ENCODE peak calls at places on chromosomes 5 and 9, in seven cellular contexts. One of them, this sample, is unnamed.

GRCh38 chr9:7129391-7129790 is 371.6 kb downstream of the KDM4C start:
- DNase-seq in fibroblast of pulmonary artery: no peak
- DNase-seq in WTC11: no peak
- DNase-seq in GM23338: peak; percentile 37
- DNase-seq in ovary: no peak
- DNase-seq in stimulated activated CD8-positive, alpha-beta memory T cell treated with anti-CD3 and anti-CD28 coated beads, Interleukin-4, amount 100 ng/mL, for 4 hours: no peak
- DNase-seq in stimulated activated naive CD8-positive, alpha-beta T cell treated with anti-CD3 and anti-CD28 coated beads, Interleukin-15, Interleukin-2, amounts not matched to agents 100 U/mL and 50 U/mL, for 24 hours: no peak
- DNase-seq in this sample: no peak

GRCh38 chr5:75510836-75511434 is 494 bp downstream of the CERT1 start:
- DNase-seq in fibroblast of pulmonary artery: peak; percentile 28
- DNase-seq in WTC11: peak; percentile 56
- DNase-seq in GM23338: peak; percentile 75
- DNase-seq in ovary: no peak
- DNase-seq in stimulated activated CD8-positive, alpha-beta memory T cell treated with anti-CD3 and anti-CD28 coated beads, Interleukin-4, amount 100 ng/mL, for 4 hours: peak; percentile 9
- DNase-seq in stimulated activated naive CD8-positive, alpha-beta T cell treated with anti-CD3 and anti-CD28 coated beads, Interleukin-15, Interleukin-2, amounts not matched to agents 100 U/mL and 50 U/mL, for 24 hours: peak; percentile 51
- DNase-seq in this sample: no peak

GRCh38 chr9:34515959-34516358 is 6.8 kb downstream of the ENHO start:
- DNase-seq in fibroblast of pulmonary artery: no peak
- DNase-seq in WTC11: no peak
- DNase-seq in GM23338: no peak
- DNase-seq in ovary: no peak
- DNase-seq in stimulated activated CD8-positive, alpha-beta memory T cell treated with anti-CD3 and anti-CD28 coated beads, Interleukin-4, amount 100 ng/mL, for 4 hours: no peak
- DNase-seq in stimulated activated naive CD8-positive, alpha-beta T cell treated with anti-CD3 and anti-CD28 coated beads, Interleukin-15, Interleukin-2, amounts not matched to agents 100 U/mL and 50 U/mL, for 24 hours: no peak
- DNase-seq in this sample: no peak

GRCh38 chr5:90932052-90932699 is 373.6 kb downstream of the ADGRV1 start:
- DNase-seq in fibroblast of pulmonary artery: peak; percentile 81
- DNase-seq in WTC11: peak; percentile 40
- DNase-seq in GM23338: peak; percentile 87
- DNase-seq in ovary: peak; percentile 42
- DNase-seq in stimulated activated CD8-positive, alpha-beta memory T cell treated with anti-CD3 and anti-CD28 coated beads, Interleukin-4, amount 100 ng/mL, for 4 hours: no peak
- DNase-seq in stimulated activated naive CD8-positive, alpha-beta T cell treated with anti-CD3 and anti-CD28 coated beads, Interleukin-15, Interleukin-2, amounts not matched to agents 100 U/mL and 50 U/mL, for 24 hours: peak; percentile 42
- DNase-seq in this sample: peak; percentile 71

GRCh38 chr5:154765396-154765925 is 10.3 kb downstream of the LARP1 start:
- DNase-seq in fibroblast of pulmonary artery: no peak
- DNase-seq in WTC11: no peak
- DNase-seq in GM23338: no peak
- DNase-seq in ovary: no peak
- DNase-seq in stimulated activated CD8-positive, alpha-beta memory T cell treated with anti-CD3 and anti-CD28 coated beads, Interleukin-4, amount 100 ng/mL, for 4 hours: no peak
- DNase-seq in stimulated activated naive CD8-positive, alpha-beta T cell treated with anti-CD3 and anti-CD28 coated beads, Interleukin-15, Interleukin-2, amounts not matched to agents 100 U/mL and 50 U/mL, for 24 hours: no peak
- DNase-seq in this sample: no peak

GRCh38 chr5:38847549-38848341 is 1.9 kb downstream of the OSMR start:
- DNase-seq in fibroblast of pulmonary artery: no peak
- DNase-seq in WTC11: no peak
- DNase-seq in GM23338: peak; percentile 15
- DNase-seq in ovary: no peak
- DNase-seq in stimulated activated CD8-positive, alpha-beta memory T cell treated with anti-CD3 and anti-CD28 coated beads, Interleukin-4, amount 100 ng/mL, for 4 hours: no peak
- DNase-seq in stimulated activated naive CD8-positive, alpha-beta T cell treated with anti-CD3 and anti-CD28 coated beads, Interleukin-15, Interleukin-2, amounts not matched to agents 100 U/mL and 50 U/mL, for 24 hours: no peak
- DNase-seq in this sample: peak; percentile 46

GRCh38 chr5:109876030-109876726 is 186.5 kb downstream of the MAN2A1 start:
- DNase-seq in fibroblast of pulmonary artery: no peak
- DNase-seq in WTC11: no peak
- DNase-seq in GM23338: no peak
- DNase-seq in ovary: no peak
- DNase-seq in stimulated activated CD8-positive, alpha-beta memory T cell treated with anti-CD3 and anti-CD28 coated beads, Interleukin-4, amount 100 ng/mL, for 4 hours: no peak
- DNase-seq in stimulated activated naive CD8-positive, alpha-beta T cell treated with anti-CD3 and anti-CD28 coated beads, Interleukin-15, Interleukin-2, amounts not matched to agents 100 U/mL and 50 U/mL, for 24 hours: no peak
- DNase-seq in this sample: no peak

GRCh38 chr9:109627042-109627441 is 128.9 kb upstream of the PTPN3 start:
- DNase-seq in fibroblast of pulmonary artery: no peak
- DNase-seq in WTC11: no peak
- DNase-seq in GM23338: peak; percentile 20
- DNase-seq in ovary: no peak
- DNase-seq in stimulated activated CD8-positive, alpha-beta memory T cell treated with anti-CD3 and anti-CD28 coated beads, Interleukin-4, amount 100 ng/mL, for 4 hours: no peak
- DNase-seq in stimulated activated naive CD8-positive, alpha-beta T cell treated with anti-CD3 and anti-CD28 coated beads, Interleukin-15, Interleukin-2, amounts not matched to agents 100 U/mL and 50 U/mL, for 24 hours: no peak
- DNase-seq in this sample: no peak

GRCh38 chr5:14143843-14144585 is 872 bp downstream of the TRIO start:
- DNase-seq in fibroblast of pulmonary artery: no peak
- DNase-seq in WTC11: peak; percentile 42
- DNase-seq in GM23338: peak; percentile 52
- DNase-seq in ovary: peak; percentile 47
- DNase-seq in stimulated activated CD8-positive, alpha-beta memory T cell treated with anti-CD3 and anti-CD28 coated beads, Interleukin-4, amount 100 ng/mL, for 4 hours: no peak
- DNase-seq in stimulated activated naive CD8-positive, alpha-beta T cell treated with anti-CD3 and anti-CD28 coated beads, Interleukin-15, Interleukin-2, amounts not matched to agents 100 U/mL and 50 U/mL, for 24 hours: peak; percentile 34
- DNase-seq in this sample: no peak

GRCh38 chr5:82374637-82375036 is 96.5 kb upstream of the RPS23 start:
- DNase-seq in fibroblast of pulmonary artery: no peak
- DNase-seq in WTC11: no peak
- DNase-seq in GM23338: no peak
- DNase-seq in ovary: no peak
- DNase-seq in stimulated activated CD8-positive, alpha-beta memory T cell treated with anti-CD3 and anti-CD28 coated beads, Interleukin-4, amount 100 ng/mL, for 4 hours: no peak
- DNase-seq in stimulated activated naive CD8-positive, alpha-beta T cell treated with anti-CD3 and anti-CD28 coated beads, Interleukin-15, Interleukin-2, amounts not matched to agents 100 U/mL and 50 U/mL, for 24 hours: no peak
- DNase-seq in this sample: no peak

GRCh38 chr5:15702102-15702501 is 202.1 kb downstream of the FBXL7 start:
- DNase-seq in fibroblast of pulmonary artery: peak; percentile 77
- DNase-seq in WTC11: no peak
- DNase-seq in GM23338: peak; percentile 33
- DNase-seq in ovary: no peak
- DNase-seq in stimulated activated CD8-positive, alpha-beta memory T cell treated with anti-CD3 and anti-CD28 coated beads, Interleukin-4, amount 100 ng/mL, for 4 hours: no peak
- DNase-seq in stimulated activated naive CD8-positive, alpha-beta T cell treated with anti-CD3 and anti-CD28 coated beads, Interleukin-15, Interleukin-2, amounts not matched to agents 100 U/mL and 50 U/mL, for 24 hours: no peak
- DNase-seq in this sample: peak; percentile 79

This sample was measured in mesenchymal stem cell.